ENCODE peak calls at places on chromosome 3, in seven cellular contexts. A is stimulated activated CD4-positive, alpha-beta T cell treated with anti-CD3 and anti-CD28 coated beads, Interleukin-15, amount 100 ng/mL, for 1 hour; J is HTR-8/SVneo; L is activated B cell treated with CpG ODN at 0.5 μM for 24 hours; E is activated CD8-positive, alpha-beta memory T cell treated with anti-CD3 and anti-CD28 coated beads for 48 hours; M is amniotic stem cell; H is H4. W is an unnamed sample.

GRCh38 chr3:74393426-74393825 is 221.0 kb downstream of the CNTN3 start:
- DNase-seq in J (no peak), M (no peak), H (no peak), A (no peak), E (no peak), L (no peak), W (no peak)

GRCh38 chr3:64489361-64490044 is 198.3 kb downstream of the ADAMTS9 start:
- DNase-seq in H (no peak), J (no peak), L (no peak), M (no peak), E (no peak), A (no peak), W (no peak)

GRCh38 chr3:179613807-179614206 is 9.2 kb downstream of the NDUFB5 start:
- DNase-seq in L (no peak), J (peak), A (no peak), H (no peak), M (no peak), E (no peak), W (no peak)

GRCh38 chr3:114903213-114903612 is 243.9 kb downstream of the ZBTB20 start:
- DNase-seq in J (no peak), E (no peak), A (no peak), M (no peak), H (no peak), L (no peak), W (peak)

GRCh38 chr3:142601713-142602112 is 5.5 kb downstream of the PLS1 start:
- DNase-seq in L (no peak), H (no peak), E (no peak), A (no peak), J (no peak), M (no peak), W (no peak)

GRCh38 chr3:186646841-186647240 is 6.6 kb downstream of the FETUB start:
- DNase-seq in A (no peak), H (no peak), J (no peak), M (no peak), L (no peak), E (no peak), W (no peak)

GRCh38 chr3:195892355-195893120 is 15.8 kb downstream of the TNK2 start:
- DNase-seq in H (no peak), L (no peak), E (no peak), M (no peak), A (no peak), J (no peak), W (no peak)

GRCh38 chr3:114700637-114701234 is 406.9 kb downstream of the TIGIT start:
- DNase-seq in L (no peak), E (no peak), J (no peak), H (no peak), A (no peak), M (no peak), W (no peak)

GRCh38 chr3:139394116-139394515 is 4.7 kb upstream of the COPB2 start:
- DNase-seq in L (no peak), H (no peak), A (no peak), J (no peak), E (no peak), M (no peak), W (peak)

GRCh38 chr3:142647856-142648255 is 51.7 kb downstream of the PLS1 start:
- DNase-seq in H (no peak), J (no peak), E (no peak), A (no peak), L (no peak), M (no peak), W (no peak)

GRCh38 chr3:169846458-169847193 is 23.1 kb downstream of the LRRC31 start:
- DNase-seq in H (peak), E (no peak), L (no peak), J (peak), A (no peak), M (peak), W (no peak)

GRCh38 chr3:188178293-188178950 is 24.5 kb downstream of the LPP start:
- DNase-seq in J (no peak), L (no peak), H (no peak), A (no peak), M (no peak), E (no peak), W (no peak)

GRCh38 chr3:52134761-52135160 is 19.5 kb downstream of the POC1A start:
- DNase-seq in M (no peak), J (no peak), L (no peak), A (no peak), E (no peak), H (no peak), W (no peak)

GRCh38 chr3:4042070-4042469 is 242.8 kb downstream of the LRRN1 start:
- DNase-seq in J (no peak), A (no peak), L (no peak), E (no peak), M (no peak), H (no peak), W (no peak)

GRCh38 chr3:197181751-197182150 is 116.7 kb downstream of the DLG1 start:
- DNase-seq in M (no peak), H (peak), A (no peak), E (no peak), J (no peak), L (no peak), W (no peak)

GRCh38 chr3:30737746-30738499 is 131.5 kb downstream of the TGFBR2 start:
- DNase-seq in J (no peak), H (no peak), E (no peak), L (no peak), A (no peak), M (no peak), W (no peak)

GRCh38 chr3:171561601-171562323 is 101.6 kb upstream of the TNIK start:
- DNase-seq in M (no peak), H (no peak), L (no peak), E (no peak), A (no peak), J (no peak), W (peak)